ENCODE peak calls at places on chromosomes 16 and 17, in ten cellular contexts. S is fibroblast of lung; F is PC-9; L is left ventricle myocardium inferior; X is uterus; M is spleen; K is thoracic aorta; N is neural progenitor cell; Z is colonic mucosa; G is CD8-positive, alpha-beta T cell. C is an unnamed sample. For H3K36me3, the result is how much of the 10 kb centered on the place peaks cover.

GRCh38 chr17:41760878-41761277 is 25.6 kb downstream of the JUP start:
- DNase-seq in F (no peak), N (no peak), K (no peak), G (no peak), L (no peak), X (no peak), M (no peak), Z (no peak), S (no peak), C (no peak)

GRCh38 chr17:33602981-33603380 is 309.9 kb upstream of the ASIC2 start:
- DNase-seq in N (peak), F (no peak), L (no peak), Z (no peak), X (no peak), K (no peak), G (no peak), M (no peak), S (no peak), C (no peak)

GRCh38 chr17:77136420-77136767 is 4.4 kb upstream of the SEC14L1 start:
- DNase-seq in N (no peak), F (no peak), S (no peak), K (no peak), M (no peak), L (no peak), G (no peak), Z (no peak), X (no peak), C (no peak)

GRCh38 chr17:42521036-42521435 is 15.0 kb upstream of the NAGLU start:
- DNase-seq in X (no peak), L (no peak), K (no peak), G (no peak), S (peak), Z (no peak), M (peak), F (no peak), N (no peak), C (no peak)

GRCh38 chr16:84718-85452 is 6.9 kb downstream of the MPG start:
- DNase-seq in S (peak), G (no peak), M (peak), N (no peak), X (peak), Z (peak), K (peak), L (peak), F (peak), C (no peak)

GRCh38 chr17:14760212-14760611 is 459.3 kb downstream of the HS3ST3B1 start:
- DNase-seq in X (no peak), G (no peak), L (no peak), M (no peak), Z (no peak), K (no peak), N (no peak), S (no peak), F (no peak), C (peak)

GRCh38 chr17:43927101-43927935 is 15.0 kb downstream of the PPY start:
- DNase-seq in S (no peak), Z (peak), G (no peak), N (peak), L (peak), M (no peak), K (no peak), F (no peak), X (no peak), C (peak)

GRCh38 chr16:2737895-2738418 is 14.5 kb upstream of the SRRM2 start:
- DNase-seq in X (no peak), N (no peak), Z (no peak), M (no peak), S (no peak), G (no peak), L (no peak), K (no peak), F (no peak), C (no peak)

GRCh38 chr16:1079341-1079740 is 6.8 kb downstream of the SSTR5 start:
- DNase-seq in G (no peak), M (no peak), K (no peak), X (no peak), F (no peak), S (no peak), L (no peak), Z (no peak), N (no peak), C (no peak)

GRCh38 chr17:38745545-38745944 is 2.6 kb downstream of the PCGF2 start:
- DNase-seq in S (no peak), N (no peak), F (no peak), M (no peak), X (peak), K (no peak), L (no peak), Z (peak), G (no peak), C (no peak)

GRCh38 chr17:57997085-57997809 is 9.2 kb upstream of the VEZF1 start:
- DNase-seq in F (no peak), X (no peak), L (no peak), Z (no peak), G (no peak), S (no peak), M (no peak), K (no peak), N (no peak), C (no peak)

GRCh38 chr17:75313941-75314550 is 24.8 kb upstream of the SLC25A19 start:
- DNase-seq in F (no peak), N (no peak), G (no peak), L (no peak), M (no peak), X (no peak), K (no peak), Z (no peak), S (no peak), C (no peak)

GRCh38 chr17:78124081-78124835 is 4.3 kb downstream of the TMC6 start:
- DNase-seq in M (peak), Z (no peak), X (no peak), F (no peak), S (no peak), L (no peak), K (no peak), G (no peak), N (no peak), C (no peak)

GRCh38 chr17:78040561-78041400 is 82.3 kb downstream of the TNRC6C start:
- DNase-seq in N (no peak), M (peak), K (peak), G (peak), S (peak), L (peak), Z (peak), F (no peak), X (peak), C (peak)

GRCh38 chr16:1633310-1633709 is 21.1 kb downstream of the CRAMP1 start:
- DNase-seq in S (no peak), F (no peak), L (no peak), G (no peak), Z (no peak), M (no peak), K (no peak), X (no peak), N (no peak), C (no peak)

GRCh38 chr17:10243905-10244844 is 45.8 kb upstream of the GAS7 start:
- DNase-seq in S (no peak), K (no peak), N (no peak), X (peak), M (no peak), Z (no peak), F (no peak), G (no peak), L (no peak), C (no peak)

GRCh38 chr17:74730491-74731346 is 6.3 kb upstream of the RAB37 start:
- DNase-seq in Z (no peak), G (peak), K (no peak), M (peak), F (no peak), X (no peak), N (no peak), S (peak), L (no peak), C (no peak)

GRCh38 chr17:29617125-29617480 is 5.6 kb downstream of the CORO6 start:
- DNase-seq in G (peak), X (no peak), L (peak), M (peak), Z (peak), S (peak), F (no peak), N (peak), K (no peak), C (peak)

DNA sequence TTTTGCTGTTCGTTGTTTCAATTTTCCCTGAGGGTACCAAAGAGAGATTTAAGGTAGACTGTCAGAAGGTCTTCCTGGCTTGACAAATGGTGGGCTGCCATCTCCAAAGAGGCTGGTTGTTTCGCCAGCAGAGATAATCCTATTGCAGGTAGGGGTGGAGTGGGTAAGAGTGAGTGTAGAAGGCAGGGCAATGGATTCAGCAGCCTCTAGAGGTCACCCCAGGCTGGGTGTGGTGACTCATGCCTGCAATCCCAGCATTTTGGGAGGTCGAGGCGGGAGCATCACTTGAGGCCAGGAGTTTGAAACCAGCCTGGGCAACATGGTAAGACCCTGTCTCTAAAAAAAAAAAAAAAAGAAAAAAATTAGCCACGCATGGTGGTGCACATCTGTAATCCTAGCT is 34.6 kb downstream of the DCAKD start:
- DNase-seq in F (peak), N (peak), G (no peak), Z (no peak), K (no peak), X (no peak), S (no peak), L (no peak), M (no peak), C (peak)
- TF ChIP-seq CTCF in F (no peak), N (peak), G (no peak), Z (no peak), K (no peak), X (no peak), S (no peak), L (no peak), M (no peak), C (peak)

GRCh38 chr17:46929413-46929812 is 6.5 kb downstream of the GOSR2 start:
- DNase-seq in G (no peak), L (no peak), K (no peak), Z (no peak), X (no peak), N (no peak), M (no peak), S (peak), F (no peak), C (no peak)
- H3K36me3 ChIP-seq in G (under half), L (half or more), K (under half), Z (under half), X (under half), N (under half), M (half or more), S (under half), F (half or more), C (half or more)

GRCh38 chr16:46883690-46884512 is at the start of gene GPT2:
- DNase-seq in Z (peak), F (peak), S (peak), L (peak), G (peak), K (peak), M (peak), N (peak), X (peak), C (peak)

GRCh38 chr16:46882304-46882939 is 1.7 kb upstream of the GPT2 start:
- DNase-seq in L (no peak), X (no peak), K (no peak), M (no peak), S (no peak), G (no peak), N (no peak), F (no peak), Z (no peak), C (no peak)

GRCh38 chr16:46884513-46885293 is 541 bp downstream of the GPT2 start:
- DNase-seq in L (no peak), M (peak), F (no peak), S (peak), K (no peak), X (no peak), Z (no peak), N (peak), G (no peak), C (no peak)

GRCh38 chr16:46883353-46883689 is 841 bp upstream of the GPT2 start:
- DNase-seq in L (no peak), X (no peak), Z (peak), F (peak), M (no peak), S (no peak), G (no peak), N (peak), K (no peak), C (no peak)

GRCh38 chr16:46882940-46883307 is 1.2 kb upstream of the GPT2 start:
- DNase-seq in S (no peak), F (no peak), G (no peak), M (no peak), K (no peak), L (no peak), N (no peak), X (no peak), Z (no peak), C (no peak)
- H3K27ac ChIP-seq in S (no peak), F (peak), G (no peak), M (no peak), K (no peak), L (no peak), N (no peak), X (no peak), Z (no peak), C (no peak)

GRCh38 chr16:56513972-56514371 is 5.9 kb downstream of the BBS2 start:
- DNase-seq in Z (peak), K (no peak), S (peak), F (peak), G (no peak), X (peak), M (no peak), N (peak), L (no peak), C (peak)
- TF ChIP-seq CTCF in Z (peak), K (peak), S (peak), F (peak), G (peak), X (peak), M (peak), N (peak), L (peak), C (peak)

GRCh38 chr17:36133629-36134259 is 30.1 kb downstream of the CCL4 start:
- DNase-seq in Z (peak), S (no peak), X (no peak), L (no peak), K (no peak), N (no peak), M (no peak), F (no peak), G (no peak), C (no peak)
- H3K36me3 ChIP-seq in Z (under half), S (under half), X (under half), L (under half), K (under half), N (under half), M (under half), F (under half), G (under half), C (under half)

GRCh38 chr16:70701596-70701995 is 15.7 kb upstream of the MTSS2 start:
- DNase-seq in N (no peak), Z (no peak), F (no peak), X (no peak), L (no peak), M (no peak), K (no peak), S (no peak), G (no peak), C (no peak)

GRCh38 chr16:70701036-70701435 is 15.2 kb upstream of the MTSS2 start:
- DNase-seq in M (no peak), F (no peak), Z (no peak), K (no peak), S (no peak), G (no peak), X (no peak), L (no peak), N (no peak), C (no peak)

GRCh38 chr16:70700101-70701020 is 14.5 kb upstream of the MTSS2 start:
- DNase-seq in X (no peak), S (no peak), F (no peak), M (no peak), L (peak), Z (no peak), K (no peak), G (no peak), N (no peak), C (no peak)

GRCh38 chr16:70698901-70699300 is 13.0 kb upstream of the MTSS2 start:
- DNase-seq in K (no peak), N (no peak), M (no peak), L (no peak), Z (no peak), G (no peak), X (no peak), F (no peak), S (no peak), C (no peak)

GRCh38 chr16:70699696-70700095 is 13.8 kb upstream of the MTSS2 start:
- DNase-seq in N (no peak), S (no peak), G (no peak), F (no peak), K (no peak), X (no peak), L (no peak), Z (no peak), M (no peak), C (no peak)
- H3K27ac ChIP-seq in N (no peak), S (no peak), G (no peak), F (no peak), K (peak), X (peak), L (peak), Z (no peak), M (no peak), C (no peak)

GRCh38 chr16:57734925-57735754 is 430 bp upstream of the KATNB1 start:
- DNase-seq in Z (peak), K (peak), S (peak), F (peak), X (peak), G (peak), L (peak), M (peak), N (peak), C (peak)
- TF ChIP-seq CTCF in Z (no peak), K (no peak), S (no peak), F (no peak), X (no peak), G (no peak), L (no peak), M (no peak), N (no peak), C (no peak)